ENCODE peak calls at places on chromosomes 7 and 10, in six cellular contexts. F is osteoblast; M is fibroblast of lung; Q is CD8-positive, alpha-beta T cell; U is choroid plexus epithelial cell; C is astrocyte of the cerebellum. L is an unnamed sample.

GRCh38 chr10:85459906-85460305 is 906.7 kb downstream of the GRID1 start:
- DNase-seq in Q (no peak), F (no peak), C (no peak), M (no peak), U (no peak), L (no peak)

GRCh38 chr10:119274519-119275045 is 67.2 kb downstream of the GRK5 start:
- DNase-seq in Q (no peak), F (no peak), M (no peak), C (no peak), U (no peak), L (no peak)

GRCh38 chr7:111560773-111561658 is 1.3 kb downstream of the IMMP2L start:
- DNase-seq in M (peak), F (no peak), U (peak), Q (no peak), C (peak), L (peak)

GRCh38 chr7:36391436-36392198 is 2.0 kb downstream of the ANLN start:
- DNase-seq in U (no peak), F (no peak), C (no peak), M (peak), Q (no peak), L (peak)

GRCh38 chr7:75992083-75992755 is 2.2 kb downstream of the TMEM120A start:
- DNase-seq in F (peak), M (no peak), Q (no peak), U (no peak), C (no peak), L (no peak)

GRCh38 chr7:82335927-82336326 is 107.7 kb downstream of the CACNA2D1 start:
- DNase-seq in F (no peak), U (peak), C (peak), M (peak), Q (no peak), L (peak)

GRCh38 chr7:2638224-2638991 is 6.6 kb downstream of the TTYH3 start:
- DNase-seq in F (peak), M (peak), Q (no peak), U (peak), C (peak), L (peak)

GRCh38 chr7:54932818-54933543 is 85.8 kb upstream of the EGFR start:
- DNase-seq in M (peak), Q (no peak), U (peak), F (peak), C (peak), L (peak)

GRCh38 chr7:1056006-1056784 is 11.8 kb downstream of the GPR146 start:
- DNase-seq in C (no peak), U (no peak), M (no peak), F (peak), Q (no peak), L (no peak)

GRCh38 chr7:132112632-132113031 is 463.6 kb downstream of the PLXNA4 start:
- DNase-seq in F (no peak), M (no peak), C (no peak), U (no peak), Q (no peak), L (no peak)

GRCh38 chr7:132113536-132114409 is 462.5 kb downstream of the PLXNA4 start:
- DNase-seq in U (no peak), C (no peak), Q (no peak), M (no peak), F (no peak), L (no peak)

GRCh38 chr7:132109768-132110167 is 466.5 kb downstream of the PLXNA4 start:
- DNase-seq in C (no peak), Q (no peak), U (no peak), M (no peak), F (no peak), L (no peak)

GRCh38 chr7:132110692-132111091 is 465.6 kb downstream of the PLXNA4 start:
- DNase-seq in U (no peak), C (no peak), M (no peak), Q (no peak), F (no peak), L (no peak)

DNA sequence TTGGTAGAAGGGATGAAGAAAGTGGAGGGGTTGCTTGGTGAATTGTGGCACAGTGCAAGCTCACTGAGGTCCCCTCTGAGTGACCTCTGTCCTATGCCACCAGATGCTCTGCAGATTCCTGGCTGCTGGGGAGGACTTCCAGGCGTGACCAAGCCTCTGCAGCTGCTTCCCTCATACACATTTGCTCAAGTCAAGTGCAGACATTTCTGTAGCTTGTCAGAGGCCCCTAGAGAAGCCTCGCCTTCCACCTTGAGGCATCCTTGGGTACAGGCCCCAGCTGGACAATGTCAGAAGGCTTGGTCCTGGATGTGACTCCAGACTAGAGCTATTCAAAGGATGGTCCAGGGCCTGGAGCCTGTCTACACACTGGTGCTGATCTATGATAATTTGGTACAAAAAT is 464.2 kb downstream of the PLXNA4 start:
- DNase-seq in F (no peak), C (no peak), Q (no peak), U (no peak), M (no peak), L (no peak)
- TF ChIP-seq CTCF in F (no peak), C (no peak), Q (no peak), U (no peak), M (no peak), L (no peak)

DNA sequence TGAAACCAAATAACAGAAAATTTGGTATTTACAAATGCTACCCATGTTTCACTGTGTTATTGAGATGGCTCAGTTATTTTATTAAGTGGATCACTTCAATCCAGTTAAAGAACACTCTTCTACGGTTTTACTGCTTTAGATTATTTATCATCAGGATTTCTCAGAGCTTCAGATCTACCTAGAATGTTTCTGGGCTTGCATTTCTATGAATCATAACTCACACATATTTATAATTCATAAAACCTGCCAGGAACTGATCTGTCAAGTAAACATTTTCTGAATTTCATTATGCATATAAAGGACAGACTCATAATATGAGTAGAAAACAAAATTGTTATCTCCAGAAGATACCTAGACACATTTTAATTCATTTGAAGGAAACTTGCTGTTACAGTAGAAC is 1172.3 kb upstream of the LRRTM3 start:
- DNase-seq in Q (no peak), U (no peak), M (no peak), C (no peak), F (no peak), L (no peak)
- H3K4me3 ChIP-seq in Q (no peak), U (no peak), M (no peak), C (no peak), F (no peak), L (no peak)

GRCh38 chr10:117112220-117112619 is 25.9 kb downstream of the VAX1 start:
- DNase-seq in F (no peak), Q (no peak), C (no peak), M (no peak), U (peak), L (no peak)
- TF ChIP-seq CTCF in F (no peak), Q (no peak), C (peak), M (no peak), U (peak), L (peak)

GRCh38 chr10:103612462-103613365 is 119.2 kb downstream of the NEURL1 start:
- DNase-seq in Q (no peak), M (peak), C (no peak), U (peak), F (peak), L (peak)

GRCh38 chr10:103616705-103617361 is 123.3 kb downstream of the NEURL1 start:
- DNase-seq in C (no peak), U (peak), F (peak), M (peak), Q (no peak), L (peak)

GRCh38 chr10:103610921-103611511 is 117.5 kb downstream of the NEURL1 start:
- DNase-seq in C (no peak), M (no peak), U (no peak), Q (no peak), F (peak), L (no peak)

GRCh38 chr10:103614511-103615158 is 121.1 kb downstream of the NEURL1 start:
- DNase-seq in U (peak), C (no peak), Q (no peak), M (no peak), F (peak), L (peak)

GRCh38 chr10:103613616-103614015 is 120.1 kb downstream of the NEURL1 start:
- DNase-seq in C (no peak), Q (no peak), M (no peak), F (no peak), U (no peak), L (no peak)
- H3K4me3 ChIP-seq in C (no peak), Q (no peak), M (no peak), F (no peak), U (no peak), L (no peak)